ENCODE peak calls at places on chromosomes 11 and 22, in eight cellular contexts. N is IMR-90; J is effector memory CD4-positive, alpha-beta T cell; E is H9; Y is GM23338; W is iPS DF 6.9; U is CD4-positive, alpha-beta memory T cell; B is gastrocnemius medialis. K is an unnamed sample.

GRCh38 chr11:67395555-67396257 is 3.9 kb downstream of the RAD9A start:
- DNase-seq in Y (no peak), B (no peak), N (no peak), E (no peak), U (no peak), W (no peak), J (no peak), K (no peak)

GRCh38 chr11:834371-835316 is 1.9 kb downstream of the CD151 start:
- DNase-seq in N (peak; percentile 69), E (peak; percentile 61), W (no peak), Y (no peak), U (no peak), J (no peak), B (no peak), K (no peak)

GRCh38 chr22:27991586-27992293 is 72.7 kb upstream of the PITPNB start:
- DNase-seq in N (no peak), W (no peak), U (no peak), B (no peak), J (no peak), Y (no peak), E (peak; percentile 24), K (no peak)

GRCh38 chr11:396948-397548 is 3.0 kb downstream of the PKP3 start:
- DNase-seq in U (peak; percentile 46), N (peak; percentile 36), J (no peak), Y (no peak), W (no peak), B (no peak), E (no peak), K (no peak)

GRCh38 chr11:122637538-122637937 is 18.0 kb upstream of the UBASH3B start:
- DNase-seq in B (no peak), N (no peak), E (no peak), U (no peak), J (no peak), Y (no peak), W (no peak), K (no peak)

GRCh38 chr11:114496915-114497314 is 57.6 kb downstream of the REXO2 start:
- DNase-seq in J (no peak), W (no peak), B (no peak), U (no peak), Y (no peak), E (no peak), N (no peak), K (no peak)

GRCh38 chr11:44886765-44887164 is 63.9 kb downstream of the TP53I11 start:
- DNase-seq in W (no peak), N (peak; percentile 86), B (no peak), J (no peak), U (no peak), E (no peak), Y (no peak), K (no peak)

GRCh38 chr11:70354629-70355028 is 43.7 kb upstream of the CTTN start:
- DNase-seq in Y (no peak), U (no peak), B (no peak), J (no peak), E (no peak), N (no peak), W (no peak), K (no peak)

GRCh38 chr22:48515571-48516200 is 1312.0 kb downstream of the BRD1 start:
- DNase-seq in N (no peak), J (no peak), W (no peak), Y (no peak), U (no peak), B (no peak), E (no peak), K (no peak)

GRCh38 chr11:62712413-62712812 is 4.9 kb downstream of the GNG3 start:
- DNase-seq in E (no peak), U (no peak), W (no peak), B (no peak), N (peak; percentile 41), Y (no peak), J (no peak), K (no peak)

GRCh38 chr22:46056169-46057041 is 79.4 kb upstream of the WNT7B start:
- DNase-seq in B (no peak), W (no peak), N (no peak), Y (no peak), J (no peak), E (no peak), U (no peak), K (no peak)

GRCh38 chr11:61057615-61058014 is 44.7 kb upstream of the CD5 start:
- DNase-seq in Y (no peak), E (no peak), W (no peak), U (no peak), J (no peak), B (no peak), N (no peak), K (no peak)

GRCh38 chr11:6531267-6531752 is 34.2 kb downstream of the DNHD1 start:
- DNase-seq in N (peak; percentile 52), U (peak; percentile 52), W (no peak), Y (peak; percentile 68), B (no peak), E (no peak), J (no peak), K (peak; percentile 27)

GRCh38 chr22:20254975-20255946 is 12.9 kb downstream of the RTN4R start:
- DNase-seq in N (no peak), J (no peak), Y (no peak), W (no peak), B (no peak), U (peak; percentile 17), E (no peak), K (no peak)

GRCh38 chr22:19571995-19572394 is 47.8 kb upstream of the CLDN5 start:
- DNase-seq in U (no peak), N (no peak), Y (no peak), E (no peak), J (no peak), W (no peak), B (no peak), K (no peak)

GRCh38 chr11:2672553-2673249 is 27.1 kb downstream of the KCNQ1OT1 start:
- DNase-seq in U (no peak), J (no peak), B (no peak), E (peak; percentile 11), W (no peak), N (no peak), Y (no peak), K (no peak)

GRCh38 chr11:83175815-83176214 is 17.7 kb upstream of the ANKRD42 start:
- DNase-seq in B (no peak), U (no peak), E (no peak), W (no peak), J (no peak), Y (no peak), N (no peak), K (no peak)
- H3K4me1 ChIP-seq in B (peaks cover 35% of the 10 kb centered on the region), U (peaks cover 69% of the 10 kb centered on the region), E (no peaks in the 10 kb centered on the region), W (no peaks in the 10 kb centered on the region), J (peaks cover 29% of the 10 kb centered on the region), Y (no peaks in the 10 kb centered on the region), N (peaks cover 2% of the 10 kb centered on the region), K (no peaks in the 10 kb centered on the region)

DNA sequence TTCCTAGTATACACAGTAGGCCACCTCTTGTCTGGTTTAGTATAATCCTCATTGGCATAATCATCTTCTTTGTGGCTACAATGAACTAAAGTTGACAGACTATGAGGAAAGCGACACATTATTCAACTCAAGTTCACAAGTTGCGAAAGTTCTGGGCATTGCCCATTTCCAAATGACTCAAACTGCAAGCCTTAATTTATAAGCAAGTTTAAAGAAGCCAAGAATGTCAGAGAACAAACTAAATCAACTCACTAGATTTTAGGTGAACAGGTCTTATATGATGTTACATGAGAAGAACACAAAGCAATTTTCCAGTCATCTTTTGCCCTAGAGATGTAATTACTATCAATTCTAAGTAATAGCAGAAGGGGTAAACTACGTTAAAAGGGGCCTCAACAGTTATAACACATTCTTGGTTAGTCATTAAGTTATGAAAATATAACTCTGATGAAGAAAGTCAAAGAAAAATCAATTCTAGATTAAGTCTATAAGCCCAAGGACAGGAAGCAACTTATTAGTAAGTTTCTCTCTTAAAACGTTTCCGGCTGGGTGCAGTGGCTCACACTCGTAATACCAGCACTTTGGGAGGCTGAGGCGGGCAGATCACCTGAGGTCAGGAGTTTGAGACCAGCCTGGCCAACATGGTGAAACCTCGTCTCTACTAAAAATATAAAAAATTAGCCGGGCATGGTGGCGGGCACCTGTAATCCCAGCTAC is 21.5 kb downstream of the PICALM start:
- DNase-seq in W (no peak), Y (no peak), E (no peak), N (peak; percentile 54), J (no peak), U (peak; percentile 56), B (no peak), K (no peak)
- H3K4me1 ChIP-seq in W (no peaks in the 10 kb centered on the region), Y (peaks cover 12% of the 10 kb centered on the region), E (no peaks in the 10 kb centered on the region), N (peaks cover 15% of the 10 kb centered on the region), J (peaks cover 10% of the 10 kb centered on the region), U (peaks cover 100% of the 10 kb centered on the region), B (peaks cover 86% of the 10 kb centered on the region), K (peaks cover 3% of the 10 kb centered on the region)

GRCh38 chr11:46277313-46277622 is 194 bp upstream of the CREB3L1 start:
- DNase-seq in B (no peak), N (peak; percentile 62), E (no peak), W (no peak), J (no peak), U (no peak), Y (peak; percentile 81), K (no peak)

GRCh38 chr11:46277623-46278386 is at the start of gene CREB3L1:
- DNase-seq in N (no peak), E (peak; percentile 69), Y (peak; percentile 61), W (no peak), U (no peak), B (no peak), J (no peak), K (no peak)

GRCh38 chr11:46275964-46276641 is 1.4 kb upstream of the CREB3L1 start:
- DNase-seq in W (no peak), B (no peak), Y (no peak), E (no peak), N (no peak), J (no peak), U (no peak), K (no peak)

GRCh38 chr11:46279393-46280099 is 2.1 kb downstream of the CREB3L1 start:
- DNase-seq in U (no peak), W (no peak), N (peak; percentile 80), J (no peak), E (no peak), B (peak; percentile 19), Y (no peak), K (no peak)

GRCh38 chr11:46278387-46279173 is 1.1 kb downstream of the CREB3L1 start:
- DNase-seq in Y (peak; percentile 87), W (no peak), U (no peak), J (no peak), E (peak; percentile 75), N (peak; percentile 59), B (no peak), K (no peak)
- H3K4me1 ChIP-seq in Y (peaks cover 40% of the 10 kb centered on the region), W (peaks cover 9% of the 10 kb centered on the region), U (peaks cover 12% of the 10 kb centered on the region), J (peaks cover 10% of the 10 kb centered on the region), E (peaks cover 13% of the 10 kb centered on the region), N (peaks cover 25% of the 10 kb centered on the region), B (peaks cover 20% of the 10 kb centered on the region), K (peaks cover 28% of the 10 kb centered on the region)

DNA sequence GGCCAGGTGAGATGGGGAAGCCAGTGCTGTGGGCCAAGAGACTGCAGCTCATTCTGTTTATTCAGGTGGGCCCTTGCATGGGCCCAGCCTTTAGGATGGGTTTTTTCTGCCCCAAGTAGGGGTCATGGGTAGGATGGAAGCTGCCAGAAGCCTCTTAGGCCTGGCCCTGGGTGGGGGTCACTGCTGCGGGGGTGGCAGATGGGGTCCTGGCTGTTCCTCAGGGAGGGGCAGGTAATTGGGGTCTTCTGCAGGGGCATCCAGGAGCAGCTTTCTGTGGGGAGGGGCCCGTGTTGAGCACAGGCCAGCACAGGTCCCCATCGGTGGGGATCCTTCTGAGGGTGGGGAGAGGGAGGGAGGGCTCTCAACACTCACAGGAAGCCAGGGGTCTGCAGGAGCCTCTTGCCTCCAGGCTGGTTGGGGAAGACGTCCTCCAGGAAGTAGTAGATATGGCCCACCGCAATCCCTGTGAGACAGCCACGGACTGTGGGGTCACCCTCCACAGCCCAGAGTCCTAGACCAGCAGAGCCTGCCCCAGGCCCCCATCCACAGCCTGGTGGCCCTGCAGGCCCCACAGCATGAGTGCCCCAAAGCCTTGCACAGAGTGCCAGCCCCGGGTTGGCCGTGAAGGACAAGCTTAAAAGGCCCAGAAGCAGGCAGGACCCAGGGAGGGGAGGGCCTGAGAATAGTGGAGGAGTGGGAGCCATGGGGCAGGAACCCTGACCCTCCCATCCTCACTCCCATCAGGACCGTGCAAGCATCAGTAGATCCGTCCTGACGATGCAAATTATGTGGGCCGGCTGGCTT is 1.9 kb downstream of the DERL3 start:
- DNase-seq in E (no peak), W (no peak), J (no peak), B (no peak), N (no peak), U (peak; percentile 33), Y (no peak), K (no peak)
- H3K4me1 ChIP-seq in E (no peaks in the 10 kb centered on the region), W (peaks cover 8% of the 10 kb centered on the region), J (peaks cover 8% of the 10 kb centered on the region), B (peaks cover 72% of the 10 kb centered on the region), N (peaks cover 2% of the 10 kb centered on the region), U (peaks cover 14% of the 10 kb centered on the region), Y (peaks cover 7% of the 10 kb centered on the region), K (peaks cover 7% of the 10 kb centered on the region)